ENCODE peak calls at places on chromosomes 16 and 17, in four cellular contexts. Z is GM06990, T is OCI-LY7, W is AG04450. S is an unnamed sample.

GRCh38 chr16:70746040-70746707 is 54.8 kb downstream of the VAC14 start:
- DNase-seq in Z (no peak), T (no peak), W (no peak), S (no peak)

GRCh38 chr17:77541995-77542394 is 401.2 kb downstream of the SEC14L1 start:
- DNase-seq in Z (no peak), T (no peak), W (no peak), S (no peak)

GRCh38 chr17:79353548-79353947 is 257.3 kb downstream of the RBFOX3 start:
- DNase-seq in Z (no peak), T (no peak), W (no peak), S (no peak)

GRCh38 chr16:63080736-63081135 is 1044.5 kb upstream of the CDH8 start:
- DNase-seq in Z (no peak), T (no peak), W (no peak), S (no peak)

GRCh38 chr16:17555176-17555575 is 84.4 kb upstream of the XYLT1 start:
- DNase-seq in Z (no peak), T (no peak), W (peak; percentile 51), S (no peak)

GRCh38 chr16:30948087-30948955 is 547 bp upstream of the ORAI3 start:
- DNase-seq in Z (peak; percentile 53), T (no peak), W (peak; percentile 91), S (no peak)

GRCh38 chr17:82567286-82567685 is 47.8 kb downstream of the FOXK2 start:
- DNase-seq in Z (no peak), T (no peak), W (no peak), S (no peak)

GRCh38 chr16:65825191-65825856 is 541.2 kb upstream of the CDH5 start:
- DNase-seq in Z (no peak), T (no peak), W (no peak), S (no peak)

GRCh38 chr17:77585142-77585860 is 373.2 kb upstream of the TNRC6C start:
- DNase-seq in Z (no peak), T (no peak), W (no peak), S (no peak)

GRCh38 chr17:77358801-77359716 is 218.3 kb downstream of the SEC14L1 start:
- DNase-seq in Z (no peak), T (no peak), W (no peak), S (no peak)

GRCh38 chr17:27569884-27570577 is 61.0 kb upstream of the LGALS9 start:
- DNase-seq in Z (no peak), T (no peak), W (no peak), S (no peak)

GRCh38 chr16:23957287-23957686 is 121.5 kb downstream of the PRKCB start:
- DNase-seq in Z (no peak), T (no peak), W (no peak), S (no peak)

GRCh38 chr16:23960081-23960499 is 124.3 kb downstream of the PRKCB start:
- DNase-seq in Z (no peak), T (no peak), W (no peak), S (no peak)

GRCh38 chr16:23962001-23962400 is 126.2 kb downstream of the PRKCB start:
- DNase-seq in Z (no peak), T (no peak), W (no peak), S (no peak)

GRCh38 chr16:23959069-23959800 is 123.5 kb downstream of the PRKCB start:
- DNase-seq in Z (no peak), T (peak; percentile 13), W (no peak), S (no peak)

GRCh38 chr16:23959801-23960072 is 124.0 kb downstream of the PRKCB start:
- DNase-seq in Z (no peak), T (no peak), W (no peak), S (no peak)
- H3K4me3 ChIP-seq in Z (no peak overlapping the region), T (no peak overlapping the region), W (no peak overlapping the region), S (no peak overlapping the region)

GRCh38 chr16:57470683-57471082 is 8.2 kb downstream of the POLR2C start:
- DNase-seq in Z (no peak), T (no peak), W (no peak), S (no peak)
- H3K4me3 ChIP-seq in Z (no peak overlapping the region), T (no peak overlapping the region), W (no peak overlapping the region), S (no peak overlapping the region)

DNA sequence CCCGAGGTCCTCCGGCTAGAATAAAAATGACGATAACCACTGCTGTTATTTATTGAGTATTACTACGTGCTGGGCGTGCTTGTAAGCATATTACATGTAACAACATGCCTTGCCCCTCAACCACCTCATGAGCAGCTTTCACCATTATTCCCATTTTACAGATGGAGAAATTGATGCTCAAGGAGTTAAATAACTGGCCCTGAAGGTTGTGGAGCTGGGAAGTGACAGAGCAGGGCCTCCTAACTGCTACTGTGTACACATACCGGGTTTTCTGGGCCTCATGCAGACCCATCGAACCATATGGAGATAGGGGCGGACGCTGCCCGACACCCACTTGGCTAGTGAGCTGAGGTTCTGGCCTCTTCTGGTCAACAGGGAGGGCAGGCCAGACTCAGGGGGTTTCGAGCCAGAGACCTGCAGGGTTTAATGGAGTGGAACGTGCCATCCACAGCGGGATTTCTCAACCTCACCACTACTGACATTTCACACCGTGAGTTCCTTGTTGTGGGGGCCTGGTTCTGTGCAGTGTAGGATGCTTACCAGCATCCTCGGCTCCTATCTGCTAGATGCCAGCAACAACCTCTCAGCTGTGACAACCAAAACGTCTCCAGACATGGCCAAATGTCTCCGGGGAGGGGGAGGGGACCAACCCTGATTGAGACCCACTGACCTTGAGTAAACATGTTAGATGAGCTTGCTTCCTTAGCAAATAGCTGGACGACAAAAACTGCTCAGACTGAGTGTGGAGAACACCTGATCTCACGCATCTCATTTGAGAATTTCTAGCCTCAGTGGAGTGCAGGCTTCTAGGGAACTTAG is 432.0 kb downstream of the SLC39A11 start:
- DNase-seq in Z (no peak), T (no peak), W (no peak), S (no peak)
- H3K4me3 ChIP-seq in Z (no peak overlapping the region), T (no peak overlapping the region), W (no peak overlapping the region), S (no peak overlapping the region)

GRCh38 chr17:42246515-42246914 is 29.7 kb downstream of the STAT5B start:
- DNase-seq in Z (no peak), T (no peak), W (no peak), S (no peak)

GRCh38 chr17:42247734-42248133 is 28.5 kb downstream of the STAT5B start:
- DNase-seq in Z (no peak), T (no peak), W (peak; percentile 41), S (no peak)

GRCh38 chr17:42249681-42250446 is 26.3 kb downstream of the STAT5B start:
- DNase-seq in Z (no peak), T (no peak), W (no peak), S (peak; percentile 69)

GRCh38 chr17:42251115-42251514 is 25.1 kb downstream of the STAT5B start:
- DNase-seq in Z (no peak), T (no peak), W (no peak), S (no peak)

GRCh38 chr17:42248351-42249179 is 27.6 kb downstream of the STAT5B start:
- DNase-seq in Z (peak; percentile 48), T (peak; percentile 86), W (peak; percentile 78), S (peak; percentile 60)
- H3K4me3 ChIP-seq in Z (peak overlapping the region; percentile 52), T (peak overlapping the region; percentile 49), W (peak overlapping the region; percentile 52), S (peak overlapping the region; percentile 46)

S was measured in CD8-positive, alpha-beta T cell.